ENCODE peak calls at places on chromosome 15, in eight cellular contexts. R is effector memory CD4-positive, alpha-beta T cell; S is tibial artery; Y is fibroblast of mammary gland; B is AG04450; P is Peyer's patch; U is OCI-LY7; H is bronchial epithelial cell. O is an unnamed sample.

GRCh38 chr15:62474771-62475124 is 309.7 kb upstream of the C2CD4B start:
- DNase-seq in R (no peak), S (no peak), Y (peak), B (no peak), P (no peak), U (no peak), H (no peak), O (no peak)

GRCh38 chr15:58886921-58887320 is 46.6 kb downstream of the SLTM start:
- DNase-seq in R (no peak), S (no peak), Y (no peak), B (no peak), P (no peak), U (no peak), H (no peak), O (no peak)

GRCh38 chr15:77346637-77347036 is 73.3 kb downstream of the PEAK1 start:
- DNase-seq in R (no peak), S (no peak), Y (no peak), B (no peak), P (no peak), U (no peak), H (no peak), O (no peak)

GRCh38 chr15:64897345-64897985 is 14.2 kb upstream of the ANKDD1A start:
- DNase-seq in R (no peak), S (peak), Y (peak), B (no peak), P (peak), U (no peak), H (peak), O (peak)

GRCh38 chr15:68991723-68992122 is 22.8 kb upstream of the NOX5 start:
- DNase-seq in R (no peak), S (no peak), Y (no peak), B (no peak), P (no peak), U (no peak), H (peak), O (peak)

GRCh38 chr15:46854559-46854958 is 862.7 kb upstream of the SEMA6D start:
- DNase-seq in R (no peak), S (no peak), Y (no peak), B (no peak), P (no peak), U (no peak), H (peak), O (no peak)

GRCh38 chr15:77541421-77542181 is 91.1 kb downstream of the LINGO1 start:
- DNase-seq in R (no peak), S (no peak), Y (no peak), B (no peak), P (no peak), U (no peak), H (no peak), O (peak)

GRCh38 chr15:80090879-80091503 is 31.5 kb downstream of the ZFAND6 start:
- DNase-seq in R (no peak), S (no peak), Y (peak), B (no peak), P (no peak), U (no peak), H (no peak), O (peak)

GRCh38 chr15:20348900-20349773 is 192.5 kb downstream of the GOLGA6L6 start:
- DNase-seq in R (no peak), S (no peak), Y (no peak), B (no peak), P (peak), U (no peak), H (no peak), O (no peak)

GRCh38 chr15:94125131-94125530 is 106.2 kb upstream of the MCTP2 start:
- DNase-seq in R (no peak), S (no peak), Y (peak), B (peak), P (no peak), U (no peak), H (no peak), O (no peak)

GRCh38 chr15:52464478-52464877 is 64.2 kb downstream of the MYO5A start:
- DNase-seq in R (no peak), S (no peak), Y (peak), B (no peak), P (no peak), U (peak), H (no peak), O (no peak)

DNA sequence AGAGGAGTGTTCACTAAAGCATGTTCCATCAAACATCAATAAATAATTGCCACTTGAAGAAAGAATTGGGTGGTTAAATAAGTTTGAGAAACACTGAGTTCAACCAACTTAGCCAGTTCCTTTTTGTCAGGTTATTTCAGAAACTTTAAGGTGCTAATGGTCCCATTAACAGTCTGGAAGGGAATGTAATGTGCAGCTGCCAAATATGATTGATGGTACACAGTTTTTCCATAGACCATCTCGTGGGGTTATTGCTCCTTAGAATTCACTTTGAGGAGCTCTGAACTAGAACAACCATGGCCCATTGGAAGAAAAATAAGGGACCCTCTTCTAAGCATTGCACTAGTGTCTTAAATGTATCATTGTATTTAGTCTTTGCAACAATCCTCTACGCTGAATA is 185.8 kb upstream of the NR2F2 start:
- DNase-seq in R (no peak), S (no peak), Y (no peak), B (no peak), P (no peak), U (no peak), H (no peak), O (no peak)
- H3K4me3 ChIP-seq in R (no peak), S (no peak), Y (no peak), B (no peak), P (no peak), U (no peak), H (no peak), O (no peak)

GRCh38 chr15:25509697-25510096 is 70.9 kb upstream of the UBE3A start:
- DNase-seq in R (no peak), S (no peak), Y (no peak), B (no peak), P (no peak), U (no peak), H (no peak), O (no peak)

GRCh38 chr15:25515633-25516032 is 76.8 kb upstream of the UBE3A start:
- DNase-seq in R (no peak), S (no peak), Y (no peak), B (no peak), P (no peak), U (no peak), H (no peak), O (no peak)

GRCh38 chr15:25510146-25510545 is 71.3 kb upstream of the UBE3A start:
- DNase-seq in R (no peak), S (no peak), Y (peak), B (no peak), P (no peak), U (no peak), H (no peak), O (no peak)

GRCh38 chr15:25512957-25513356 is 74.1 kb upstream of the UBE3A start:
- DNase-seq in R (no peak), S (no peak), Y (no peak), B (no peak), P (no peak), U (no peak), H (no peak), O (no peak)

GRCh38 chr15:25514522-25514921 is 75.7 kb upstream of the UBE3A start:
- DNase-seq in R (no peak), S (no peak), Y (no peak), B (no peak), P (no peak), U (no peak), H (no peak), O (no peak)
- H3K4me3 ChIP-seq in R (no peak), S (no peak), Y (no peak), B (no peak), P (no peak), U (no peak), H (no peak), O (no peak)

GRCh38 chr15:48358681-48359152 is 27.5 kb downstream of the DUT start:
- DNase-seq in R (no peak), S (no peak), Y (peak), B (no peak), P (no peak), U (no peak), H (peak), O (peak)
- H3K4me3 ChIP-seq in R (no peak), S (no peak), Y (no peak), B (no peak), P (no peak), U (no peak), H (no peak), O (no peak)

GRCh38 chr15:29913528-29914135 is 91.4 kb upstream of the TJP1 start:
- DNase-seq in R (no peak), S (no peak), Y (peak), B (no peak), P (no peak), U (no peak), H (no peak), O (peak)
- H3K4me3 ChIP-seq in R (no peak), S (no peak), Y (no peak), B (no peak), P (no peak), U (no peak), H (no peak), O (no peak)